ENCODE peak calls at places on chromosomes 13 and 19, in six cellular contexts. I, Y, W, V, M and L are unnamed samples.

GRCh38 chr13:24741016-24741662 is 22.8 kb upstream of the RNF17 start:
- DNase-seq in I (no peak), Y (no peak), W (no peak), V (peak), M (no peak), L (no peak)

GRCh38 chr13:59780058-59780457 is 383.7 kb downstream of the DIAPH3 start:
- DNase-seq in I (no peak), Y (no peak), W (no peak), V (no peak), M (no peak), L (no peak)

GRCh38 chr19:4057913-4058695 is 8.6 kb downstream of the ZBTB7A start:
- DNase-seq in I (peak), Y (peak), W (peak), V (peak), M (peak), L (peak)

GRCh38 chr13:29865934-29866333 is 15.5 kb upstream of the UBL3 start:
- DNase-seq in I (no peak), Y (no peak), W (no peak), V (no peak), M (no peak), L (no peak)

GRCh38 chr19:3094638-3095374 is 644 bp downstream of the GNA11 start:
- DNase-seq in I (no peak), Y (no peak), W (no peak), V (no peak), M (no peak), L (no peak)

GRCh38 chr19:51552996-51553725 is 17.9 kb upstream of the ZNF175 start:
- DNase-seq in I (peak), Y (peak), W (no peak), V (peak), M (peak), L (peak)

GRCh38 chr13:77207943-77208342 is 119.0 kb downstream of the MYCBP2 start:
- DNase-seq in I (no peak), Y (no peak), W (no peak), V (no peak), M (no peak), L (peak)

GRCh38 chr19:49570138-49570856 is 10.1 kb downstream of the NOSIP start:
- DNase-seq in I (peak), Y (peak), W (no peak), V (peak), M (peak), L (peak)

GRCh38 chr19:43778651-43779050 is 2.1 kb downstream of the KCNN4 start:
- DNase-seq in I (no peak), Y (no peak), W (no peak), V (no peak), M (no peak), L (no peak)

GRCh38 chr19:5452594-5453565 is 2.3 kb upstream of the ZNRF4 start:
- DNase-seq in I (no peak), Y (peak), W (no peak), V (peak), M (peak), L (no peak)

GRCh38 chr13:20146381-20146780 is 14.5 kb downstream of the GJA3 start:
- DNase-seq in I (no peak), Y (no peak), W (no peak), V (no peak), M (no peak), L (no peak)

GRCh38 chr13:102817241-102817640 is 18.3 kb downstream of the BIVM start:
- DNase-seq in I (no peak), Y (no peak), W (no peak), V (no peak), M (no peak), L (no peak)

GRCh38 chr13:109159650-109160309 is 530.4 kb downstream of the MYO16 start:
- DNase-seq in I (no peak), Y (no peak), W (no peak), V (no peak), M (no peak), L (no peak)

DNA sequence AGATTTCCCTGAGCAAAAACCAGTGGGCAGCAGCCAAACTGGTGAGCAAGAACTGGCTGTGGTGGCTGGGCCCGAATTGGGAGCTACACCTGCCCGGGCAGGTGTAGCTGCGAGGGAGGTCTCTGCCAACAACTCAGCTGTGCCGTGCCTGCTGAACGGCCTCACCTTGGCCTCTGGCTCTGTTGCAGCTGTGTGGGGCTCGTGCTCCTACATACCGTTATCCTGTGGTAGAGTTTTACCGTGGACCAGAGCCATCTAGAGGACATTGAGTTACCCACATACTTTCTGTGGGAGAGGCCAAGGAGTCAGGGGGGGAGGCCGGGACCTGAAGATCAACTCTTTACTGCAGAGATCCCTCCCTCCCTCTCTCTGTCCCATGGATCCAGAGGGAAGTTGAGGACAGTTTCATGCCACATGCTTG is 113.2 kb downstream of the TM9SF2 start:
- DNase-seq in I (no peak), Y (no peak), W (no peak), V (peak), M (peak), L (peak)
- H3K27ac ChIP-seq in I (no peak), Y (no peak), W (no peak), V (no peak), M (no peak), L (peak)

DNA sequence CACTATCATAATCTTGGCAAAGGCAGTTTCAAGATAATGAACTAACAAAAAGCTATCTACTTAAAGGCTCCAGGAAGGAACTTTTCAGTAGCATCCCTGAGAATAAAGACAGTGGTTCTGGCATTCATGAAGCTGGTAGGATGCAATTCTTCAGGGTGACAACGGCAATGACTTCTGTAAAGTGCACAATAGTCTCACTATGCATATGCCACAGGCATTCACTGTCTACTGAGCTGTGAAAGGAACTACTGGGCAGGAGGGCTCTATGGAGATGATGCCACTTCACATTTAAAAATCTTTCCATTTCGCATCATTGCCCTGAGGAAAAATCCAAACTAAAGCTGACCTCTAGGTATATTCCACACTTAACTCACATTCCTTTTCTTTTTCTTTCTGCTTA is 2020.6 kb upstream of the PCDH20 start:
- DNase-seq in I (no peak), Y (no peak), W (no peak), V (peak), M (no peak), L (no peak)
- H3K27ac ChIP-seq in I (no peak), Y (no peak), W (no peak), V (no peak), M (peak), L (no peak)

GRCh38 chr13:33758113-33758512 is 59.8 kb upstream of the RFC3 start:
- DNase-seq in I (no peak), Y (no peak), W (no peak), V (no peak), M (no peak), L (no peak)

GRCh38 chr13:33757713-33758112 is 60.2 kb upstream of the RFC3 start:
- DNase-seq in I (no peak), Y (no peak), W (no peak), V (no peak), M (no peak), L (no peak)

GRCh38 chr13:33751151-33751550 is 66.8 kb upstream of the RFC3 start:
- DNase-seq in I (no peak), Y (no peak), W (no peak), V (no peak), M (no peak), L (no peak)

GRCh38 chr13:33756929-33757328 is 61.0 kb upstream of the RFC3 start:
- DNase-seq in I (no peak), Y (no peak), W (no peak), V (no peak), M (no peak), L (no peak)

DNA sequence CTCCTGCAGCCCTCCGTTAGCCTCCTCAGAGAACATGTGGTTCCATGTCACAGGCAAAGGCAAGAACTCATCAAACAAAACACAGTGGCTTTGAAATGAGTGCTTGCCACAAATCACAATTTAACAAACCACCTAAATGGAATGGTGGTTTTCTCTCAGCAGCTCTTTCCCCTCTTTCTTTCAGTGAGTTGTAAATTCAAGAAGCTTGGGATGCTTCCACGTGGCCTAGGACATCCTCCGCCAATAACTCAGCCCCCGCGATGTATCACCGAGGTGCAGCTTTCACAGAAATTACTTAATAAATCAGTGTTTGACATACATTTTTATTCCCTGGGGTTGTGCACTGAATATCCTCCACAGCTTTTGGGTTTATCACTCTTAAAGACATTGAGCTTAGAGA is 65.3 kb upstream of the RFC3 start:
- DNase-seq in I (no peak), Y (no peak), W (no peak), V (no peak), M (no peak), L (no peak)
- H3K27ac ChIP-seq in I (no peak), Y (no peak), W (no peak), V (no peak), M (no peak), L (no peak)

DNA sequence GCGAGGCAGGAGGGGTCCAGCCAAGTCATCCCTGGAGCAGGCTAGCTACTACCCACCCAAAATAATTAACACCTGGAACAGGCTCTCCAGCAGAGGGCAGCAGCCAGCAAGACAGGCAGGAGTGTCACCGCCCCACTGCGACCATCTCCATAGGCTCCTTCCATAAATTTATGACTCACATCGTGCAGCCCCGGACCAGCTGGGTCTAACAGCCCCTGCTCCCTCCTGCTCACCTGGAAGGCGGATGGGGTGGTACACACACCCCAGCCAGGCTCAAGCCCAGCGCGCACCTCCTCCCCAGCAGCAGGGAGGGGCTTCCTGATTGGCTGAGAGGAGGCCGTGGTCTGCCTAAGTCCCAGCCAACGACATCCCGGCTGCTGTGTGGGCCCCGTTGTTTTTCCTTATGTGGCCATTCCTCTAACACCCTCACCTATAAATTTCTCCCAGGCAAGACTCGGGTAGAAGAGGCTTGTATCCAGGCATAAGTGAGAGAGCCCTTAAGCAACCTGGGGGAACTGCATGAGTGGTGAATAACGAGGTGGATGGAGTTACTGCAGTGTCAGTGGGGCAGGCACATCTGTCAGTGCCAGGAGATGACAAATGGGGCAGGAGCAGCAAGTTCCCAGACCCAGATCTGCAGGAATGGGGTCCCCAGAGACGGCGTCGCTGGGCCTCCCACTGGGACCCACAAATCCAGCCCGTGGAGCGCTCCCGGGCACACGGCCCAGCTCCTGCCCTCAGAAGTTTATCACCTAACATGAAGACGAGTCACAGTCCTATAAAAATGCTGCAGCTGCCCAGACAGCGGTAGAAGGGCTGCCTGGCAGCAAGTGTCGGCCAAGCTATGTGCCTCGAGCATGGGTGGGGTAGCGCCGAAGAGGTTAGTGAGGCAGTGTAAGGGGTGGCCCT is 43.1 kb downstream of the CEBPG start:
- DNase-seq in I (peak), Y (peak), W (no peak), V (peak), M (peak), L (peak)
- H3K27ac ChIP-seq in I (no peak), Y (no peak), W (no peak), V (no peak), M (no peak), L (no peak)

DNA sequence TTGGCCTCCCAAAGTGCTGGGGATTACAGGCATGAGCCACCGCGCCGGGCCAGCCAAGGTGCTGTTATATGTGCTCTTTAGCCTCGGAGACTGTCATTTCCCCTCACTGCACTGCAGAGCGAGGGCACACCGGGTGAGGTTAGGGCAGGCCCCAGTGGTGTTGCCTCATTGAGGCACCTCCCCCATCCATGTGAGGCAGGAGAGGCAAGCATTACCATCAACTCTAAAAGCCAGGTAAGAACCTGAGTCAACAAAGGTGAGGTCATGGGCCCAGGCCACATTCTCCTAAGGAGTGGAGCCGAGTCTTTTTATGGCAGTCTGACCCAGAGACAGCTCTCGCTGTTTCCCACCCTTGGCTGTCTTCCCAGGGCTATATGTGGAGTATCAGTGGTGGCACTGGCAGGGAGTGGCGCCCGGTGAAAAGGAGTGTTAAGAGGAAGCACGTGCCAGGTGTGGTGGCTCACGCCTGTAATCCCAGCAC is 10.9 kb downstream of the B3GNT8 start:
- DNase-seq in I (no peak), Y (no peak), W (no peak), V (no peak), M (no peak), L (peak)
- H3K27ac ChIP-seq in I (no peak), Y (no peak), W (no peak), V (no peak), M (no peak), L (peak)

DNA sequence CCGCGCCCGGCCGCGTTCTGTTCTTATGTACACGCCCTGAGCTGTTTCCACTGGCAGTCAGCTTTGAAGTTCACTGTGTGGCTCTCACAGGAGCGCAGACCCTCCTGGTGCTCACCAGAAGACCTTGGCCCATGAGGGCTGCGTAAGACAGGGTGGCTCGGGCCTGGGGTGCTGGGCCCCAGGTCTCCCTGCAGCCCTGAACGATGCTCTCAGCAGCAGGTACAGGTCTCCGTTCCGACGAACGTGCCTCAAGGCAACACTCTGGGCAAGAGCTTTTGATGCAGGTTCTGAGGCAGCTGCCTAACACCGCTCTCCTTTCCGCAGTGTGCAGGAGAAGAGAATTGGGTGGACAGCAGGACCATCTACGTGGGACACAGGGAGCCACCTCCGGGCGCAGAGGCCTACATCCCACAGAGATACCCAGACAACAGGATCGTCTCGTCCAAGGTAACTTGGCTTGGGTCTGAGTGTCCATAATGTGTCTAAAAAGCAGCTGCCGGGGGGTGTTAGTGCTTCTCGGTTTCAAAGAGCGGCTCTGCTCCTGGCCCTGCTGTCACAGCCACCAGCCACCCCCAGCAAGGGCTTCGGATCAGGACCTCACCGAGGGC is 95.1 kb downstream of the ATP11A start:
- DNase-seq in I (no peak), Y (no peak), W (no peak), V (no peak), M (no peak), L (no peak)
- H3K27ac ChIP-seq in I (no peak), Y (no peak), W (no peak), V (no peak), M (no peak), L (no peak)

DNA sequence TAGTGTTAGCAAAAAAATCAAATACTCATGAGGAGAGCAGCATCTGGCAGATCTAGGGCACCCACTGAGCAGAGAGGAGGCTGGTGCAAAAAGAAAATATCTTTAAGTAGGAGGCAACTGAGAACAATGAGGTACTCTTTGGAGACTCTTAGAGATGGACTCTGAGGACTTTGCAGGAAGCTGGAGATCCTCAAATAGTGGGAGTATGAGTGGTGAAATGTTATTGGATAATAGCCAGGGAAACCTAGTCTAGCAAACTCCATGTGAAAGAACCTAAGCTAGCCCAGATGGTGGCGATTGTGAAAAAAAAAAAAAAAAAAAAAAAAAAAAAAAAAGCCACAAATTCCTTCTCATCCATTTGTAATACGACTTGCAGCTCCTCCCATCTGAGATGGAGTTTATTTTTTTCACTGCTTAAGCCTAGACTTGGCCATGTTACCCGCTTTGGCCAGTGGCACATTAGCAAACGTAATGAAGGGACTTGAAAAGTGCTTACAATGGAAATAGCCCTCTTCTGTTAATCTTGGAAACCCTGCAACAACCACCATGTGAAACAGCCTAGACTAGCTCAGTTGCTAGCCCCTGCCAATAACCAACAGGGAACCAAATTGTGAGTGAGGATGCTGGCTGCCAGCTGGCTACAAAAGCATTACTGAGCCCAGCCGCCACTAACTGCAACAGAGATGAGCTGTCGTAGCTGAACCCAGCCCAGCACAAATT is 476.2 kb downstream of the KLF12 start:
- DNase-seq in I (no peak), Y (no peak), W (peak), V (peak), M (peak), L (no peak)
- H3K27ac ChIP-seq in I (no peak), Y (no peak), W (no peak), V (no peak), M (no peak), L (no peak)